ENCODE peak calls at places on chromosomes 2 and 18, in eight cellular contexts. C is tibial nerve, X is A549, Y is transverse colon, M is sigmoid colon, S is HepG2, T is K562, A is stomach. F is an unnamed sample.
A peak's percentile ranks its signal among the peaks of the same experiment; 100 is the strongest.

GRCh38 chr2:165162466-165162865 is 41.4 kb downstream of the SCN3A start:
- DNase-seq in X (no peak), A (no peak), Y (no peak), S (no peak), M (no peak), T (no peak), C (no peak), F (no peak)

GRCh38 chr2:112942654-112943002 is 31.7 kb downstream of the IL37 start:
- DNase-seq in Y (no peak), X (no peak), M (no peak), C (no peak), S (peak; percentile 18), A (no peak), T (no peak), F (no peak)

GRCh38 chr2:146370821-146371220 is 1474.0 kb upstream of the ACVR2A start:
- DNase-seq in A (no peak), X (peak; percentile 1), M (no peak), Y (no peak), C (no peak), T (no peak), S (no peak), F (no peak)

GRCh38 chr18:76275913-76276312 is 219.1 kb downstream of the ZNF516 start:
- DNase-seq in T (no peak), S (no peak), A (no peak), X (no peak), C (no peak), Y (no peak), M (no peak), F (no peak)

GRCh38 chr2:117918608-117919007 is 95.3 kb downstream of the CCDC93 start:
- DNase-seq in M (no peak), T (no peak), C (no peak), X (no peak), S (no peak), A (no peak), Y (peak; percentile 67), F (no peak)

GRCh38 chr2:11405599-11406491 is 60.1 kb downstream of the E2F6 start:
- DNase-seq in Y (peak; percentile 87), A (peak; percentile 49), S (no peak), C (no peak), T (no peak), X (no peak), M (no peak), F (no peak)

GRCh38 chr2:59575191-59575590 is 978.3 kb downstream of the BCL11A start:
- DNase-seq in C (no peak), A (no peak), T (no peak), S (no peak), Y (no peak), M (no peak), X (no peak), F (no peak)

GRCh38 chr2:38262514-38262871 is 114.6 kb downstream of the ATL2 start:
- DNase-seq in C (no peak), M (no peak), Y (no peak), A (no peak), X (no peak), T (no peak), S (no peak), F (no peak)

GRCh38 chr18:44079602-44080001 is 601.1 kb upstream of the SETBP1 start:
- DNase-seq in S (peak; percentile 4), Y (no peak), T (no peak), M (no peak), C (no peak), A (no peak), X (no peak), F (no peak)

GRCh38 chr2:40093036-40093673 is 314.1 kb upstream of the THUMPD2 start:
- DNase-seq in X (no peak), Y (no peak), M (no peak), S (no peak), C (no peak), A (no peak), T (no peak), F (no peak)

GRCh38 chr2:54470241-54470938 is 14.3 kb downstream of the SPTBN1 start:
- DNase-seq in C (no peak), X (no peak), Y (no peak), S (no peak), A (no peak), T (no peak), M (no peak), F (no peak)

GRCh38 chr2:70947556-70948184 is 12.0 kb downstream of the ATP6V1B1 start:
- DNase-seq in M (peak; percentile 50), T (no peak), A (no peak), Y (no peak), C (no peak), S (no peak), X (no peak), F (no peak)

GRCh38 chr2:130729311-130730299 is 735 bp downstream of the GPR148 start:
- DNase-seq in X (no peak), Y (no peak), M (no peak), S (no peak), C (no peak), A (no peak), T (no peak), F (no peak)

GRCh38 chr2:69083126-69083733 is 70.3 kb downstream of the ANTXR1 start:
- DNase-seq in M (no peak), C (no peak), Y (no peak), T (no peak), X (peak; percentile 58), A (no peak), S (peak; percentile 24), F (no peak)
- TF ChIP-seq EP300 in M (peak; percentile 22), C (no peak), Y (no peak), T (no peak), X (no peak), A (no peak), S (no peak), F (no peak)

GRCh38 chr18:9016819-9017169 is 85.7 kb upstream of the NDUFV2 start:
- DNase-seq in T (no peak), M (no peak), X (no peak), A (no peak), C (no peak), Y (no peak), S (no peak), F (no peak)

GRCh38 chr18:9015689-9016088 is 86.8 kb upstream of the NDUFV2 start:
- DNase-seq in X (no peak), M (no peak), C (no peak), A (no peak), Y (no peak), T (no peak), S (no peak), F (no peak)

GRCh38 chr18:9019135-9019534 is 83.4 kb upstream of the NDUFV2 start:
- DNase-seq in M (no peak), Y (no peak), C (no peak), T (no peak), A (no peak), X (no peak), S (no peak), F (no peak)

GRCh38 chr18:9017900-9018217 is 84.6 kb upstream of the NDUFV2 start:
- DNase-seq in X (no peak), S (no peak), Y (no peak), C (no peak), M (no peak), T (no peak), A (no peak), F (no peak)

DNA sequence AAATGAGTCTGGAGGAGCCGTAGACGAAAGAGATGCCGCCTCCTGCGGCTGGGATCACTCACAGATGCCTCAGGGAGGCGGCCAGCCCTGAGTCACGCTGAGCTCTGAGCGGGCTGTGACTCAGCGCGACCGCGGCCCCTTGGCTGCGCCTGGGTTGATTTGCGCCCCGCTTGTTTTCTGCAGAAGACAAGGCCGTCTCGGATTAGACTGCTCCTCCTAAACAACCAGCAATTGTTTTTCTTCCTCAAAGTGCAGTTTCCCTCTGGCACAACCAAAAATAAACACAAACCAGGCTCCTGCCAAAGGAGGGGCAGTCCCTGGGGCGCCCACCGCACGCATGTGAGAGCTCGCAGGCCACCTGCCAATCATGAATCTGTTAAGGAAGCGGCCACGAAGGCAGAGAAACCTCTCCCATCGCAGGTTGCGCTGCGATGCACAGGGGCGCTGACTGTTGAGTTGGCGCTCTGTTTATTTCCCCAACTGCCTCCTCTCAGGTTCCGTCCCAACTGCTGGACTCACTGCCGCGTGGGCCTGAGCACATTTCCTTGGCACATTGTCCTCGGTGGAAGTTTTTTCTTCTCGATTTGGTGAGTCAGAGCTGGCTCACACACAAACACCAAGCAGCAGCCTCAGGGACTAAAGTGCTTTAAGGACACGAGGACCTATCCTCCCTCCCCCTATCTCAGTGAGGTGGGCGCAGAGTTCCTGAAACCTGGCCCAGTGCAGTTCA is 85.2 kb upstream of the NDUFV2 start:
- DNase-seq in A (peak; percentile 62), X (peak; percentile 85), Y (peak; percentile 68), T (peak; percentile 90), M (peak; percentile 90), C (peak; percentile 44), S (peak; percentile 20), F (peak; percentile 76)
- TF ChIP-seq POLR2A in A (no peak), X (no peak), Y (no peak), T (peak; percentile 83), M (no peak), C (no peak), S (no peak), F (no peak)

DNA sequence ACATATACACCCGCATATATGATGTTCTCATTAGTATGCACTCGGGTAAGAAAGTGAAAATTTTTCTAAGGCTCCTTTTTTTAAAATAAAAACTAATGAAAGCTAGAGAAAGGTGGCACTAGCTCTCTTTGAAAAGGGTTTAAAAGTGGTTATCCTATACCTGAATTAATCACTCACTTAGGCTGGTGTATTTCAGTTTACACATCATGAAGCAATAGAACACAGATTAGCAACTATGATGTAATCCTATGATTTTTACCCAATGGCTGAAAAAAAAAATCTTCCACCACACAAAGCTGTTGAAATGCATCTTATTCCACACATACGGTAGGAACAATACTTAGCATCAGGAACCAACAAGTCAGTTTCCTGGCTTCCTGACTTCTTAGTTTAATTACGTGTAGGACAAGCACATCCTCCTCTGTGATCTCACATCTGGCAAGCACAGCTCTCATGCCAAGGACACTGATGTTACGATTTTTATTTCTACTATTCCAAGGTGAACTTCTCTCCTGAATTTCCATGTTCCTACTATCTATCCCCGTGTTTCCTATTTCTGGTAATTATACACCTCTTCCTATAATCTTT is 374.1 kb downstream of the NCKAP5 start:
- DNase-seq in T (no peak), Y (no peak), M (no peak), S (no peak), X (peak; percentile 20), C (no peak), A (no peak), F (no peak)
- H3K4me1 ChIP-seq in T (no peaks in the 10 kb centered on the region), Y (no peaks in the 10 kb centered on the region), M (no peaks in the 10 kb centered on the region), S (no peaks in the 10 kb centered on the region), X (peaks cover 57% of the 10 kb centered on the region), C (no peaks in the 10 kb centered on the region), A (no peaks in the 10 kb centered on the region), F (no peaks in the 10 kb centered on the region)

DNA sequence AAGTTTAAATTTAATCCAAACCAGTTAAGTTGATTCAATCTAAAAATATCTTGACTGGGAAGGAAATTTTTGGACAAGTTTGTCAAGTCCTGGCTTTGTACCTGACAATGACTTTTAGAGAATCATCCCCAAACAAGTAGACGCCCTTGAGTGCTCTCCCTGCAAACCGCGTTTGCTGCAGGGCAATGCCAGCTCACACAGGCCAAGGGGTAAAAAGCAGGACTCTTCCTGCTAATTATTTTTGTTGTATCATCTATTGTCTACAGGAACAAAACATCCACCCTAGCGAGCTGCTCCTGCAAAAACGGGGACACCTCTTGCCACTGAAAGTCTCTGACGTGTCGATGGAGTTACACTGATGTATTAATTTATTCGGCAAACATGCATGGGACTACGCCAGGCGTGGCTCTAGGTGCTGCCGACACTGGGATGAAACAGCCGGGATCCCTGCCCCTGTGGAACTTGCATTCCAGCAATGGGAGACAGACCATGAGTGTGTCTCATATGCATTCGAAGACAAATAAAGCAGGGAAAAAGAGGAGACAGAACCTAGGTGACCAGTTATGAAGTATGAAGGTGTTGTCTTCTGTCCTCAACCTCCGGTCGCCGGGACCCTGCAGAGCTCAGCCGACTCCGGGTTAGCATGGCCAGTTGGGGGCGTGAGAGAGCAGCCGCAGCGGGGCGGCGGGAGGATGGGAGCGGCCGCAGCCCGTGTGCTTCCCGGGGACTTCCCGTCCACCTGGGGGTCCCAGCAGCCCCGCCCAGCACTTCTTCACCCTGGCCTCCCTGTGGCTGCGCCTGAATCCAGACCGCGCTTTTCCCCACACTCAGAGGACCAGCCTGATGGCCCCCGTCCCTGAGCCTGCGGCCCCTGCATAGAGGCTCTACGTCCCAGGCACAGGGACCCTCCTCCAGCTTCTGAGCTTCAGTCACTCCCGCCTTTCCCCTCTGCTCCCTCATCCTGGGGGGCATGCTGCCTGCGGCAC is 11.2 kb downstream of the ID2 start:
- DNase-seq in M (no peak), A (peak; percentile 34), T (peak; percentile 58), X (peak; percentile 55), C (no peak), S (peak; percentile 30), Y (peak; percentile 62), F (peak; percentile 47)
- TF ChIP-seq EP300 in M (no peak), A (no peak), T (no peak), X (no peak), C (no peak), S (no peak), Y (no peak), F (no peak)